ENCODE peak calls at places on chromosome 11, in six cellular contexts. One of them, this sample, is unnamed.

GRCh38 chr11:87477321-87477720 is 439.6 kb downstream of the TMEM135 start:
- DNase-seq in fibroblast of lung: no peak
- DNase-seq in glutamatergic neuron: no peak
- DNase-seq in CD8-positive, alpha-beta T cell: no peak
- DNase-seq in left ventricle myocardium inferior: no peak
- DNase-seq in right atrium auricular region: no peak
- DNase-seq in this sample: no peak

GRCh38 chr11:112797653-112798293 is 163.4 kb upstream of the NCAM1 start:
- DNase-seq in right atrium auricular region: no peak
- DNase-seq in CD8-positive, alpha-beta T cell: peak
- DNase-seq in left ventricle myocardium inferior: no peak
- DNase-seq in glutamatergic neuron: peak
- DNase-seq in fibroblast of lung: peak
- DNase-seq in this sample: no peak

GRCh38 chr11:78860720-78861422 is 286.2 kb upstream of the NARS2 start:
- DNase-seq in right atrium auricular region: no peak
- DNase-seq in fibroblast of lung: peak
- DNase-seq in glutamatergic neuron: no peak
- DNase-seq in left ventricle myocardium inferior: no peak
- DNase-seq in CD8-positive, alpha-beta T cell: no peak
- DNase-seq in this sample: no peak

GRCh38 chr11:103494491-103494890 is 385.3 kb downstream of the DYNC2H1 start:
- DNase-seq in left ventricle myocardium inferior: no peak
- DNase-seq in CD8-positive, alpha-beta T cell: no peak
- DNase-seq in fibroblast of lung: peak
- DNase-seq in right atrium auricular region: no peak
- DNase-seq in glutamatergic neuron: no peak
- DNase-seq in this sample: no peak

GRCh38 chr11:79050784-79051183 is 390.0 kb downstream of the TENM4 start:
- DNase-seq in CD8-positive, alpha-beta T cell: no peak
- DNase-seq in right atrium auricular region: no peak
- DNase-seq in fibroblast of lung: peak
- DNase-seq in glutamatergic neuron: peak
- DNase-seq in left ventricle myocardium inferior: peak
- DNase-seq in this sample: no peak

GRCh38 chr11:85787809-85788805 is 22.8 kb downstream of the SYTL2 start:
- DNase-seq in left ventricle myocardium inferior: no peak
- DNase-seq in fibroblast of lung: no peak
- DNase-seq in CD8-positive, alpha-beta T cell: no peak
- DNase-seq in glutamatergic neuron: no peak
- DNase-seq in right atrium auricular region: no peak
- DNase-seq in this sample: no peak

GRCh38 chr11:43987384-43988039 is 45.1 kb downstream of the C11orf96 start:
- DNase-seq in right atrium auricular region: peak
- DNase-seq in left ventricle myocardium inferior: peak
- DNase-seq in CD8-positive, alpha-beta T cell: no peak
- DNase-seq in fibroblast of lung: peak
- DNase-seq in glutamatergic neuron: no peak
- DNase-seq in this sample: no peak

GRCh38 chr11:129701706-129702105 is 113.9 kb upstream of the TMEM45B start:
- DNase-seq in fibroblast of lung: no peak
- DNase-seq in left ventricle myocardium inferior: no peak
- DNase-seq in glutamatergic neuron: no peak
- DNase-seq in right atrium auricular region: no peak
- DNase-seq in CD8-positive, alpha-beta T cell: no peak
- DNase-seq in this sample: no peak

GRCh38 chr11:128497057-128497957 is 90.1 kb downstream of the ETS1 start:
- DNase-seq in left ventricle myocardium inferior: no peak
- DNase-seq in fibroblast of lung: peak
- DNase-seq in glutamatergic neuron: no peak
- DNase-seq in CD8-positive, alpha-beta T cell: no peak
- DNase-seq in right atrium auricular region: no peak
- DNase-seq in this sample: peak

GRCh38 chr11:32858731-32859130 is 29.0 kb downstream of the PRRG4 start:
- DNase-seq in CD8-positive, alpha-beta T cell: no peak
- DNase-seq in right atrium auricular region: no peak
- DNase-seq in glutamatergic neuron: no peak
- DNase-seq in fibroblast of lung: no peak
- DNase-seq in left ventricle myocardium inferior: no peak
- DNase-seq in this sample: no peak

GRCh38 chr11:42205518-42205917 is 746.1 kb upstream of the LRRC4C start:
- DNase-seq in right atrium auricular region: no peak
- DNase-seq in fibroblast of lung: no peak
- DNase-seq in CD8-positive, alpha-beta T cell: no peak
- DNase-seq in left ventricle myocardium inferior: no peak
- DNase-seq in glutamatergic neuron: no peak
- DNase-seq in this sample: no peak

GRCh38 chr11:123137496-123138270 is 57.4 kb downstream of the CLMP start:
- DNase-seq in fibroblast of lung: peak
- DNase-seq in right atrium auricular region: peak
- DNase-seq in glutamatergic neuron: peak
- DNase-seq in left ventricle myocardium inferior: peak
- DNase-seq in CD8-positive, alpha-beta T cell: no peak
- DNase-seq in this sample: no peak

GRCh38 chr11:131739243-131739882 is 368.9 kb downstream of the NTM start:
- DNase-seq in left ventricle myocardium inferior: no peak
- DNase-seq in fibroblast of lung: no peak
- DNase-seq in right atrium auricular region: no peak
- DNase-seq in glutamatergic neuron: no peak
- DNase-seq in CD8-positive, alpha-beta T cell: no peak
- DNase-seq in this sample: no peak

GRCh38 chr11:111930472-111930871 is 6.7 kb upstream of the DIXDC1 start:
- DNase-seq in CD8-positive, alpha-beta T cell: no peak
- DNase-seq in fibroblast of lung: no peak
- DNase-seq in left ventricle myocardium inferior: no peak
- DNase-seq in glutamatergic neuron: no peak
- DNase-seq in right atrium auricular region: no peak
- DNase-seq in this sample: no peak

GRCh38 chr11:35030716-35031213 is 108.2 kb upstream of the CD44 start:
- DNase-seq in right atrium auricular region: peak
- DNase-seq in fibroblast of lung: peak
- DNase-seq in left ventricle myocardium inferior: peak
- DNase-seq in CD8-positive, alpha-beta T cell: peak
- DNase-seq in glutamatergic neuron: no peak
- DNase-seq in this sample: no peak

GRCh38 chr11:63915961-63916836 is 765 bp downstream of the RCOR2 start:
- DNase-seq in left ventricle myocardium inferior: peak
- DNase-seq in glutamatergic neuron: peak
- DNase-seq in right atrium auricular region: no peak
- DNase-seq in CD8-positive, alpha-beta T cell: peak
- DNase-seq in fibroblast of lung: peak
- DNase-seq in this sample: peak

GRCh38 chr11:113274708-113275582 is 39.4 kb upstream of the TTC12 start:
- DNase-seq in CD8-positive, alpha-beta T cell: no peak
- DNase-seq in right atrium auricular region: no peak
- DNase-seq in left ventricle myocardium inferior: no peak
- DNase-seq in glutamatergic neuron: no peak
- DNase-seq in fibroblast of lung: no peak
- DNase-seq in this sample: no peak

GRCh38 chr11:64687204-64687603 is 35.8 kb downstream of the NRXN2 start:
- DNase-seq in glutamatergic neuron: no peak
- DNase-seq in left ventricle myocardium inferior: peak
- DNase-seq in CD8-positive, alpha-beta T cell: no peak
- DNase-seq in fibroblast of lung: no peak
- DNase-seq in right atrium auricular region: no peak
- DNase-seq in this sample: no peak

GRCh38 chr11:77130763-77131513 is 2.9 kb downstream of the MYO7A start:
- DNase-seq in right atrium auricular region: no peak
- DNase-seq in left ventricle myocardium inferior: peak
- DNase-seq in glutamatergic neuron: no peak
- DNase-seq in CD8-positive, alpha-beta T cell: no peak
- DNase-seq in fibroblast of lung: peak
- DNase-seq in this sample: no peak

GRCh38 chr11:132683602-132684001 is 848.7 kb downstream of the OPCML start:
- DNase-seq in CD8-positive, alpha-beta T cell: no peak
- DNase-seq in right atrium auricular region: no peak
- DNase-seq in fibroblast of lung: no peak
- DNase-seq in left ventricle myocardium inferior: no peak
- DNase-seq in glutamatergic neuron: no peak
- DNase-seq in this sample: no peak

GRCh38 chr11:14773755-14774154 is 118.3 kb downstream of the CYP2R1 start:
- DNase-seq in right atrium auricular region: no peak
- DNase-seq in glutamatergic neuron: no peak
- DNase-seq in CD8-positive, alpha-beta T cell: no peak
- DNase-seq in left ventricle myocardium inferior: no peak
- DNase-seq in fibroblast of lung: peak
- DNase-seq in this sample: no peak

GRCh38 chr11:122100222-122101080 is 15.6 kb downstream of the BLID start:
- DNase-seq in CD8-positive, alpha-beta T cell: no peak
- DNase-seq in left ventricle myocardium inferior: peak
- DNase-seq in glutamatergic neuron: peak
- DNase-seq in right atrium auricular region: peak
- DNase-seq in fibroblast of lung: peak
- DNase-seq in this sample: no peak

GRCh38 chr11:3942160-3942955 is 86.9 kb downstream of the STIM1 start:
- DNase-seq in fibroblast of lung: no peak
- DNase-seq in right atrium auricular region: no peak
- DNase-seq in glutamatergic neuron: no peak
- DNase-seq in left ventricle myocardium inferior: no peak
- DNase-seq in CD8-positive, alpha-beta T cell: peak
- DNase-seq in this sample: no peak

GRCh38 chr11:15655552-15655951 is 540.8 kb downstream of the INSC start:
- DNase-seq in fibroblast of lung: no peak
- DNase-seq in left ventricle myocardium inferior: no peak
- DNase-seq in glutamatergic neuron: no peak
- DNase-seq in right atrium auricular region: no peak
- DNase-seq in CD8-positive, alpha-beta T cell: no peak
- DNase-seq in this sample: no peak

GRCh38 chr11:61069427-61069826 is 32.9 kb upstream of the CD5 start:
- DNase-seq in right atrium auricular region: no peak
- DNase-seq in glutamatergic neuron: no peak
- DNase-seq in CD8-positive, alpha-beta T cell: no peak
- DNase-seq in left ventricle myocardium inferior: no peak
- DNase-seq in fibroblast of lung: no peak
- DNase-seq in this sample: no peak

GRCh38 chr11:95512682-95513081 is 276.9 kb downstream of the FAM76B start:
- DNase-seq in fibroblast of lung: peak
- DNase-seq in right atrium auricular region: peak
- DNase-seq in glutamatergic neuron: no peak
- DNase-seq in left ventricle myocardium inferior: peak
- DNase-seq in CD8-positive, alpha-beta T cell: no peak
- DNase-seq in this sample: no peak

GRCh38 chr11:92762175-92762574 is 207.3 kb upstream of the MTNR1B start:
- DNase-seq in CD8-positive, alpha-beta T cell: no peak
- DNase-seq in right atrium auricular region: no peak
- DNase-seq in fibroblast of lung: no peak
- DNase-seq in left ventricle myocardium inferior: no peak
- DNase-seq in glutamatergic neuron: no peak
- DNase-seq in this sample: no peak

GRCh38 chr11:87353904-87354303 is 316.2 kb downstream of the TMEM135 start:
- DNase-seq in glutamatergic neuron: no peak
- DNase-seq in left ventricle myocardium inferior: no peak
- DNase-seq in right atrium auricular region: no peak
- DNase-seq in CD8-positive, alpha-beta T cell: no peak
- DNase-seq in fibroblast of lung: no peak
- DNase-seq in this sample: no peak

GRCh38 chr11:14676068-14676467 is 32.5 kb downstream of the PDE3B start:
- DNase-seq in right atrium auricular region: no peak
- DNase-seq in glutamatergic neuron: no peak
- DNase-seq in fibroblast of lung: no peak
- DNase-seq in CD8-positive, alpha-beta T cell: no peak
- DNase-seq in left ventricle myocardium inferior: no peak
- DNase-seq in this sample: no peak

GRCh38 chr11:19661827-19662226 is 50.8 kb upstream of the NAV2 start:
- DNase-seq in CD8-positive, alpha-beta T cell: no peak
- DNase-seq in fibroblast of lung: no peak
- DNase-seq in right atrium auricular region: no peak
- DNase-seq in left ventricle myocardium inferior: no peak
- DNase-seq in glutamatergic neuron: no peak
- DNase-seq in this sample: no peak

GRCh38 chr11:19656140-19656541 is 56.5 kb upstream of the NAV2 start:
- DNase-seq in right atrium auricular region: no peak
- DNase-seq in CD8-positive, alpha-beta T cell: no peak
- DNase-seq in fibroblast of lung: no peak
- DNase-seq in glutamatergic neuron: no peak
- DNase-seq in left ventricle myocardium inferior: no peak
- DNase-seq in this sample: no peak

GRCh38 chr11:19659529-19659928 is 53.1 kb upstream of the NAV2 start:
- DNase-seq in left ventricle myocardium inferior: no peak
- DNase-seq in fibroblast of lung: no peak
- DNase-seq in right atrium auricular region: no peak
- DNase-seq in CD8-positive, alpha-beta T cell: no peak
- DNase-seq in glutamatergic neuron: no peak
- DNase-seq in this sample: no peak

GRCh38 chr11:19660076-19660475 is 52.6 kb upstream of the NAV2 start:
- DNase-seq in fibroblast of lung: peak
- DNase-seq in right atrium auricular region: no peak
- DNase-seq in CD8-positive, alpha-beta T cell: no peak
- DNase-seq in glutamatergic neuron: no peak
- DNase-seq in left ventricle myocardium inferior: no peak
- DNase-seq in this sample: no peak

DNA sequence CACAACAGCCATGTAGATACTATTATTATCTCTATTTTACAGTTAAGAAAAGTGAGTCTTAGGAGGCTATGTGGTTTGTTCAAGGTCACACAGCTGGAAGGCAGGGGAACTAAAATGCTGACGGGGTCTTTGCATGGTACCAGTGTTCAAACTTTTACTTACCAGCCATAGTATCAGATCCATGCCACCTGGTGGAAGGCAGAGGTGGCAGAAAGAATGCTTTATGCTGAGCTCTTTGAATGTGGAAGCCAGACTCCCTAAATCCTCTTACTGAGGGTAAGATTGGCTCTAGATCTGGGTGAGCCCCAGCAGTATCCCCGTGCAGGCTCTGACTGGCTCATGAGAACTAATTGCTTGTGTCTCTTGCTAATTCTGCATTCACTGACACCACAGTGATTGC is 54.3 kb upstream of the NAV2 start:
- DNase-seq in right atrium auricular region: no peak
- DNase-seq in left ventricle myocardium inferior: no peak
- DNase-seq in CD8-positive, alpha-beta T cell: no peak
- DNase-seq in fibroblast of lung: no peak
- DNase-seq in glutamatergic neuron: no peak
- DNase-seq in this sample: no peak
- TF ChIP-seq CTCF in right atrium auricular region: no peak
- TF ChIP-seq CTCF in left ventricle myocardium inferior: peak
- TF ChIP-seq CTCF in CD8-positive, alpha-beta T cell: no peak
- TF ChIP-seq CTCF in fibroblast of lung: peak
- TF ChIP-seq CTCF in glutamatergic neuron: no peak
- TF ChIP-seq CTCF in this sample: no peak

GRCh38 chr11:67105964-67106363 is 13.1 kb upstream of the KDM2A start:
- DNase-seq in glutamatergic neuron: no peak
- DNase-seq in CD8-positive, alpha-beta T cell: no peak
- DNase-seq in left ventricle myocardium inferior: no peak
- DNase-seq in fibroblast of lung: no peak
- DNase-seq in right atrium auricular region: no peak
- DNase-seq in this sample: no peak
- TF ChIP-seq CTCF in glutamatergic neuron: no peak
- TF ChIP-seq CTCF in CD8-positive, alpha-beta T cell: no peak
- TF ChIP-seq CTCF in left ventricle myocardium inferior: no peak
- TF ChIP-seq CTCF in fibroblast of lung: no peak
- TF ChIP-seq CTCF in right atrium auricular region: no peak
- TF ChIP-seq CTCF in this sample: no peak

GRCh38 chr11:46896719-46897406 is 21.5 kb downstream of the LRP4 start:
- DNase-seq in glutamatergic neuron: no peak
- DNase-seq in CD8-positive, alpha-beta T cell: no peak
- DNase-seq in left ventricle myocardium inferior: no peak
- DNase-seq in fibroblast of lung: peak
- DNase-seq in right atrium auricular region: no peak
- DNase-seq in this sample: no peak
- TF ChIP-seq CTCF in glutamatergic neuron: peak
- TF ChIP-seq CTCF in CD8-positive, alpha-beta T cell: no peak
- TF ChIP-seq CTCF in left ventricle myocardium inferior: peak
- TF ChIP-seq CTCF in fibroblast of lung: peak
- TF ChIP-seq CTCF in right atrium auricular region: no peak
- TF ChIP-seq CTCF in this sample: no peak

GRCh38 chr11:70471254-70471653 is 72.9 kb downstream of the CTTN start:
- DNase-seq in fibroblast of lung: peak
- DNase-seq in glutamatergic neuron: peak
- DNase-seq in CD8-positive, alpha-beta T cell: no peak
- DNase-seq in left ventricle myocardium inferior: no peak
- DNase-seq in right atrium auricular region: no peak
- DNase-seq in this sample: no peak
- TF ChIP-seq CTCF in fibroblast of lung: no peak
- TF ChIP-seq CTCF in glutamatergic neuron: peak
- TF ChIP-seq CTCF in CD8-positive, alpha-beta T cell: no peak
- TF ChIP-seq CTCF in left ventricle myocardium inferior: no peak
- TF ChIP-seq CTCF in right atrium auricular region: no peak
- TF ChIP-seq CTCF in this sample: no peak

This sample was measured in activated B cell treated with CpG ODN at 0.5 μM for 24 hours.